ENCODE peak calls at places on chromosomes 6 and 20, in five cellular contexts. One of them, this sample, is unnamed. For H3K9me3, the result is how much of the 10 kb centered on the place peaks cover.

GRCh38 chr6:20038805-20039204 is 173.5 kb downstream of the MBOAT1 start:
- DNase-seq in upper lobe of right lung: no peak
- DNase-seq in suprapubic skin: no peak
- DNase-seq in tibial artery: no peak
- DNase-seq in IMR-90: peak
- DNase-seq in this sample: no peak

GRCh38 chr6:141415896-141416295 is 716.8 kb upstream of the GJE1 start:
- DNase-seq in upper lobe of right lung: no peak
- DNase-seq in suprapubic skin: no peak
- DNase-seq in tibial artery: no peak
- DNase-seq in IMR-90: peak
- DNase-seq in this sample: no peak

GRCh38 chr6:159008656-159009288 is 8.8 kb upstream of the RSPH3 start:
- DNase-seq in upper lobe of right lung: no peak
- DNase-seq in suprapubic skin: no peak
- DNase-seq in tibial artery: no peak
- DNase-seq in IMR-90: peak
- DNase-seq in this sample: no peak

GRCh38 chr6:35388023-35388422 is 45.7 kb downstream of the PPARD start:
- DNase-seq in upper lobe of right lung: no peak
- DNase-seq in suprapubic skin: no peak
- DNase-seq in tibial artery: no peak
- DNase-seq in IMR-90: no peak
- DNase-seq in this sample: no peak

GRCh38 chr6:77010931-77011542 is 452.3 kb downstream of the HTR1B start:
- DNase-seq in upper lobe of right lung: no peak
- DNase-seq in suprapubic skin: no peak
- DNase-seq in tibial artery: no peak
- DNase-seq in IMR-90: no peak
- DNase-seq in this sample: no peak

GRCh38 chr6:16106991-16107787 is 21.7 kb upstream of the MYLIP start:
- DNase-seq in upper lobe of right lung: no peak
- DNase-seq in suprapubic skin: no peak
- DNase-seq in tibial artery: no peak
- DNase-seq in IMR-90: no peak
- DNase-seq in this sample: no peak

GRCh38 chr20:20734475-20734948 is 22.1 kb upstream of the RALGAPA2 start:
- DNase-seq in upper lobe of right lung: no peak
- DNase-seq in suprapubic skin: no peak
- DNase-seq in tibial artery: no peak
- DNase-seq in IMR-90: no peak
- DNase-seq in this sample: no peak

GRCh38 chr6:2434911-2435310 is 189.5 kb upstream of the GMDS start:
- DNase-seq in upper lobe of right lung: no peak
- DNase-seq in suprapubic skin: no peak
- DNase-seq in tibial artery: no peak
- DNase-seq in IMR-90: no peak
- DNase-seq in this sample: no peak

GRCh38 chr6:83221302-83221701 is 28.1 kb downstream of the RWDD2A start:
- DNase-seq in upper lobe of right lung: no peak
- DNase-seq in suprapubic skin: no peak
- DNase-seq in tibial artery: no peak
- DNase-seq in IMR-90: peak
- DNase-seq in this sample: no peak

GRCh38 chr6:52019851-52020250 is 67.6 kb downstream of the PKHD1 start:
- DNase-seq in upper lobe of right lung: no peak
- DNase-seq in suprapubic skin: no peak
- DNase-seq in tibial artery: no peak
- DNase-seq in IMR-90: no peak
- DNase-seq in this sample: no peak

GRCh38 chr6:104566411-104566810 is 293.3 kb downstream of the HACE1 start:
- DNase-seq in upper lobe of right lung: no peak
- DNase-seq in suprapubic skin: no peak
- DNase-seq in tibial artery: no peak
- DNase-seq in IMR-90: no peak
- DNase-seq in this sample: no peak

GRCh38 chr6:136209496-136209895 is 40.6 kb downstream of the MTFR2 start:
- DNase-seq in upper lobe of right lung: no peak
- DNase-seq in suprapubic skin: no peak
- DNase-seq in tibial artery: no peak
- DNase-seq in IMR-90: no peak
- DNase-seq in this sample: no peak

GRCh38 chr6:133241088-133241900 is at the start of gene EYA4:
- DNase-seq in upper lobe of right lung: peak
- DNase-seq in suprapubic skin: no peak
- DNase-seq in tibial artery: no peak
- DNase-seq in IMR-90: peak
- DNase-seq in this sample: no peak

GRCh38 chr6:156016186-156016976 is 560.7 kb upstream of the NOX3 start:
- DNase-seq in upper lobe of right lung: no peak
- DNase-seq in suprapubic skin: no peak
- DNase-seq in tibial artery: no peak
- DNase-seq in IMR-90: peak
- DNase-seq in this sample: no peak

GRCh38 chr6:167212716-167213011 is 54.9 kb upstream of the GPR31 start:
- DNase-seq in upper lobe of right lung: no peak
- DNase-seq in suprapubic skin: no peak
- DNase-seq in tibial artery: no peak
- DNase-seq in IMR-90: no peak
- DNase-seq in this sample: no peak

GRCh38 chr20:35992713-35993335 is 24.4 kb downstream of the CNBD2 start:
- DNase-seq in upper lobe of right lung: no peak
- DNase-seq in suprapubic skin: no peak
- DNase-seq in tibial artery: no peak
- DNase-seq in IMR-90: peak
- DNase-seq in this sample: no peak

GRCh38 chr6:9875605-9876353 is 539.1 kb downstream of the TFAP2A start:
- DNase-seq in upper lobe of right lung: no peak
- DNase-seq in suprapubic skin: no peak
- DNase-seq in tibial artery: no peak
- DNase-seq in IMR-90: peak
- DNase-seq in this sample: no peak

GRCh38 chr6:159828074-159828473 is 28.0 kb downstream of the PNLDC1 start:
- DNase-seq in upper lobe of right lung: no peak
- DNase-seq in suprapubic skin: no peak
- DNase-seq in tibial artery: no peak
- DNase-seq in IMR-90: peak
- DNase-seq in this sample: no peak

GRCh38 chr6:3031857-3032256 is 32.2 kb downstream of the NQO2 start:
- DNase-seq in upper lobe of right lung: no peak
- DNase-seq in suprapubic skin: no peak
- DNase-seq in tibial artery: no peak
- DNase-seq in IMR-90: no peak
- DNase-seq in this sample: no peak

GRCh38 chr6:28188111-28188979 is 36.7 kb upstream of the ZSCAN9 start:
- DNase-seq in upper lobe of right lung: no peak
- DNase-seq in suprapubic skin: no peak
- DNase-seq in tibial artery: no peak
- DNase-seq in IMR-90: no peak
- DNase-seq in this sample: no peak
- H3K9me3 ChIP-seq in upper lobe of right lung: under half
- H3K9me3 ChIP-seq in suprapubic skin: under half
- H3K9me3 ChIP-seq in tibial artery: under half
- H3K9me3 ChIP-seq in IMR-90: under half
- H3K9me3 ChIP-seq in this sample: under half

DNA sequence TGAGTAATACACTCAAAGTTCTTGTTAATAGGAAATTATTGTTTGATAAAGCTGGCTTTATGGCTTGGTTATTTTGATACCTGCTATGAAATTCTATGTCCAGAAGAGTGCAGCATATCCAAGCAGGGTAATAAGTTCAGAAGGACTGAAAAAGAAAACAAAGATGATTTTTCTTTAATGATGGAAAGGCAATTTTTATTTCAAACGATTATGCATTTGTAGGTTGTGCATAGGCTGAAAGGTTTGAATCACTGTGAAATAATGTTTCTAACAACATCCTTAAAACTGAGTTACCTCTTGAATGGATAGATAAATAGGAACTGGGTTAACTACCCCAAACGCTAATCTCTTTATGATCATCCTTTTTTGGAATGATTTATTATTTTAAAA is 1.4 kb upstream of the MAN1A1 start:
- DNase-seq in upper lobe of right lung: no peak
- DNase-seq in suprapubic skin: no peak
- DNase-seq in tibial artery: no peak
- DNase-seq in IMR-90: peak
- DNase-seq in this sample: no peak
- TF ChIP-seq CTCF in upper lobe of right lung: peak
- TF ChIP-seq CTCF in suprapubic skin: peak
- TF ChIP-seq CTCF in tibial artery: peak
- TF ChIP-seq CTCF in IMR-90: peak
- TF ChIP-seq CTCF in this sample: no peak

DNA sequence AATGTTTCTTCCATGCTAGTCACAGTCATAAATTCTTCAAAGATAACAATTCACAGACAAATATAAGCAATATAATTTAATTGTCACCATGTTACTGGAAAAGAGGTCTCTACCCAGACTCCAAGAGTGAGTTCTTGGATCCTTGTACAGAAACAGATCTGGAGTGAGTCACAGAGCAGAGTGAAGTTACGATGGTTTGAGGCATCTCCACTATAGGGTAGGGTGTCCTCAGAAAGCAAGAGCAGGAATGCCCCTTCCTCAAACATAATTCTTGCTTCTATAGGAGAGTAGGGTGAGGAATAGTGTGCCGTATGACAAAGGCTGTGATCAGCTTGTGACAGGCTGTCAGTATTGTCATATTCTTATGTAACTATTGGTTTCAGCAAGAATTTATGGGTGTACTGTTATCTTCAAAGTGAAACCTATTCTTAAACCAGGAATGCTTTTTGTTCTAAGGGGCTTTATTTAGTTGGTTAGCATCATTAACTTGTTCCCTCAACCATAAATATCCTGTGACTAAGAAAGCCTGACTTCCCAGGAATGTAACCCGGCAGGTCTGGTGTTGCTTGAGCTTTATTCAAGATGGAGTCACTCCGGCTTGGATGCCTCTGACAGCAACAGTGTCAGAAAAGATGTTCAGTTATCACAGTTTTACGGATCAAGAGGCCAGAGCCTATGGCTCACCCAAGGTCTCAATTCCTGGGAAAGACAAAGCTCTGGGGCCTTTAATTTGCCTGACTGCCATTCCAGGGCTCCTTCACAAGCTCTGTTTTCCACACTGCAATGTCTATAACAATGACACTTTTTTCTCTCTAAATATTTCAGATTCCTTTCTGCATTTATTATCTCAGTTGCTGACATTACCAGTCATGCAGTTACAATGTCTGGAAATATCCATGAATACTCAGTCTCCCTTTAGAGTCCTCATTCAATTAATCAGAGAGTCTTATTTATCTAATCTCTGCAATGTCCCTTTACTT is 298.6 kb downstream of the C6orf118 start:
- DNase-seq in upper lobe of right lung: no peak
- DNase-seq in suprapubic skin: no peak
- DNase-seq in tibial artery: no peak
- DNase-seq in IMR-90: no peak
- DNase-seq in this sample: no peak
- H3K4me3 ChIP-seq in upper lobe of right lung: no peak
- H3K4me3 ChIP-seq in suprapubic skin: no peak
- H3K4me3 ChIP-seq in tibial artery: no peak
- H3K4me3 ChIP-seq in IMR-90: no peak
- H3K4me3 ChIP-seq in this sample: no peak

GRCh38 chr6:121633309-121633708 is 197.9 kb downstream of the GJA1 start:
- DNase-seq in upper lobe of right lung: no peak
- DNase-seq in suprapubic skin: no peak
- DNase-seq in tibial artery: no peak
- DNase-seq in IMR-90: no peak
- DNase-seq in this sample: no peak

GRCh38 chr6:121641158-121641557 is 205.7 kb downstream of the GJA1 start:
- DNase-seq in upper lobe of right lung: no peak
- DNase-seq in suprapubic skin: no peak
- DNase-seq in tibial artery: no peak
- DNase-seq in IMR-90: no peak
- DNase-seq in this sample: no peak

GRCh38 chr6:121630716-121631115 is 195.3 kb downstream of the GJA1 start:
- DNase-seq in upper lobe of right lung: no peak
- DNase-seq in suprapubic skin: no peak
- DNase-seq in tibial artery: no peak
- DNase-seq in IMR-90: no peak
- DNase-seq in this sample: no peak

GRCh38 chr6:121639041-121639440 is 203.6 kb downstream of the GJA1 start:
- DNase-seq in upper lobe of right lung: no peak
- DNase-seq in suprapubic skin: no peak
- DNase-seq in tibial artery: no peak
- DNase-seq in IMR-90: no peak
- DNase-seq in this sample: no peak

GRCh38 chr6:121635355-121635754 is 199.9 kb downstream of the GJA1 start:
- DNase-seq in upper lobe of right lung: no peak
- DNase-seq in suprapubic skin: no peak
- DNase-seq in tibial artery: no peak
- DNase-seq in IMR-90: no peak
- DNase-seq in this sample: no peak
- H3K9me3 ChIP-seq in upper lobe of right lung: under half
- H3K9me3 ChIP-seq in suprapubic skin: under half
- H3K9me3 ChIP-seq in tibial artery: under half
- H3K9me3 ChIP-seq in IMR-90: under half
- H3K9me3 ChIP-seq in this sample: under half

DNA sequence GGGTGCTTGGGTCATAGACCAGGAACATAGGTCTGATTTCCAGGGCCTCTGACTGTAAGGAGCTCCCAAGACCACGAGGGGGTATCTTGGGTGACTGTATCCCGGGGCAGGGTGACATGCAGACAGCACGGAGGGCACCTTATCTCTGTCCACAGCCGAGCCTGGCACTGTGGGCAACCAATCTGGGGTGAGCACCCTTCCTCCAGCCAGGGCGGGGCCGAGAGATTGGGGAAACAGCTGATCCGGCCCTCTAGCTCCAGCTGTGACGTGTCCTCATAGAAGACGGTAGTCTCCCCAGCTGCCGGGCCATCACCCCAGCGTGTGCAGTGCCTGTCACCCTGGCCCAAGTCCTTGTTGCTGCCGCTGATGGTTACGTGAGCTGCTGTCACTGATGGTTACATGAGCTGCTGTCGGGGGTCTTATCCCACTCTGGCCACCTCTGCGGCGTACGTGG is 139.6 kb upstream of the RNF24 start:
- DNase-seq in upper lobe of right lung: peak
- DNase-seq in suprapubic skin: no peak
- DNase-seq in tibial artery: no peak
- DNase-seq in IMR-90: no peak
- DNase-seq in this sample: no peak
- TF ChIP-seq CTCF in upper lobe of right lung: no peak
- TF ChIP-seq CTCF in suprapubic skin: no peak
- TF ChIP-seq CTCF in tibial artery: no peak
- TF ChIP-seq CTCF in IMR-90: no peak
- TF ChIP-seq CTCF in this sample: no peak

DNA sequence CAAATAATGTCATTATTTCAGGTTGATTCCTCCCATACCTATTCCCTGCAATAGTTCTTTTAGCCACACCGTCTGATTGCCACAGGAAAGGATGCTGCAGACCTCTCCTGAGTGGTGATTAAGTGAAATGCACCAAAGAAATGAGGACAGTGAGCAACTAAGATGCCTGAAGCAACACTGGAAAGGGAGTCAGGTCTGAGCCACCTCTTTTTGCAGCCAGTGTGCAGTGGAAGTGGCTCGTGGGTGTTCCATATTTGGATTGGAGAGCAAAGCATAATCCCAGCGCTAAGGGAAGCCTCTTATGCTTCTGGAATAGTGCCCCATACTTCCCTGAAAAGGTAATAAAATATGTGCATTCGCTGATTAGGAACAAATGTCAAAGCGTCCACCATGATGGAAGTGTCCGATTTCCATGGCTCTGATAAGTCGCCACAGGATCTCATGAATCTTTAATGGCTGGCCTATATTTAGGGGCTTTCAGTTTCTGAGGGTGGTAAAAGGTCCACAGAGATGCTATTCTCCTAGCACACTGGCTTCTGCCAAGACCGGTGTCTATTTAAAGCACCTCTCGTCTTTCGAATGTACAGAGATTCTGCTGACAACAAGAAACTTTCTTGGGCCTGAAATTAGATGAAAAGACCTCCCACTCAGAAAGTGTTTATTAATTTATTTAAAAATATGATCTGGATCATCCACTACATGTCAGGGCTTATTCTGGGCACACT is 253.9 kb downstream of the SLC24A3 start:
- DNase-seq in upper lobe of right lung: no peak
- DNase-seq in suprapubic skin: no peak
- DNase-seq in tibial artery: no peak
- DNase-seq in IMR-90: no peak
- DNase-seq in this sample: no peak
- H3K4me3 ChIP-seq in upper lobe of right lung: no peak
- H3K4me3 ChIP-seq in suprapubic skin: no peak
- H3K4me3 ChIP-seq in tibial artery: no peak
- H3K4me3 ChIP-seq in IMR-90: no peak
- H3K4me3 ChIP-seq in this sample: no peak

This sample was measured in ascending aorta.